ENCODE peak calls at places on chromosomes 3 and 15, in four cellular contexts. E is K562, S is WTC11, R is GM12878. B is an unnamed sample.

GRCh38 chr15:45386420-45386819 is 8.1 kb upstream of the GATM start:
- DNase-seq in E (no peak), S (no peak), R (no peak), B (peak)

GRCh38 chr3:52539010-52539653 is 2.7 kb downstream of the UQCC5 start:
- DNase-seq in E (no peak), S (no peak), R (no peak), B (no peak)

GRCh38 chr15:53126144-53126543 is 336.0 kb upstream of the ONECUT1 start:
- DNase-seq in E (no peak), S (no peak), R (no peak), B (no peak)

GRCh38 chr3:140010391-140010790 is 75.4 kb downstream of the CLSTN2 start:
- DNase-seq in E (no peak), S (no peak), R (no peak), B (no peak)

GRCh38 chr3:30073622-30074021 is 532.8 kb upstream of the TGFBR2 start:
- DNase-seq in E (no peak), S (no peak), R (no peak), B (no peak)

GRCh38 chr3:23035927-23036640 is 167.0 kb upstream of the UBE2E2 start:
- DNase-seq in E (no peak), S (peak), R (no peak), B (peak)

GRCh38 chr3:102536479-102536878 is 101.7 kb downstream of the ZPLD1 start:
- DNase-seq in E (no peak), S (no peak), R (no peak), B (peak)

GRCh38 chr3:159785276-159785675 is 203.4 kb upstream of the IL12A start:
- DNase-seq in E (no peak), S (no peak), R (no peak), B (peak)

GRCh38 chr3:137938876-137939275 is 71.1 kb upstream of the CLDN18 start:
- DNase-seq in E (no peak), S (no peak), R (no peak), B (no peak)

GRCh38 chr3:43765417-43766030 is 74.8 kb downstream of the ABHD5 start:
- DNase-seq in E (no peak), S (no peak), R (no peak), B (no peak)

GRCh38 chr3:160801386-160802118 is 45.5 kb downstream of the PPM1L start:
- DNase-seq in E (no peak), S (no peak), R (no peak), B (no peak)

GRCh38 chr15:73983211-73983727 is 8.8 kb downstream of the STOML1 start:
- DNase-seq in E (no peak), S (no peak), R (no peak), B (no peak)

DNA sequence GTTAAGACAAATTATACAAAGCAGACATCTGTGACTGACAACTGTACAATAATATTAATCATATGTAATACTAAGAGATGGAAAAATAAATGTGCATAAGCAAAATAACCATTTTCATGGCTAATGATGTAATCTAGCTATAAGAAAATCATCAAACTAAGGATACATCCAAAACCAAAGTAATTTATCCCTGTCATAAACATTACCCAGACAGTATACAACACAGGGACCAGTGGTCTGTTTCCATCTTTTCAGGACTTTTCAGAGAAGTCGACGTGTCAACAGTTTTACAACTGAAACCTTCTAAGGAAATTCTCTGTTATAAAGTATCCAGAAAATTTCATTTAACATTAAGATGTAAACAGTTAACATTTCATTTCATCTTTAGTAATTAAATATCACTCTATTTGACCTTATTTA is 11.0 kb downstream of the THBS1 start:
- DNase-seq in E (no peak), S (no peak), R (no peak), B (no peak)
- TF ChIP-seq NR2C2 in E (no peak), S (no peak), R (no peak), B (no peak)

GRCh38 chr3:189144645-189145044 is 27.1 kb upstream of the TPRG1 start:
- DNase-seq in E (no peak), S (no peak), R (no peak), B (no peak)

GRCh38 chr3:189146842-189147241 is 24.9 kb upstream of the TPRG1 start:
- DNase-seq in E (no peak), S (no peak), R (no peak), B (no peak)

GRCh38 chr3:189143321-189143720 is 28.4 kb upstream of the TPRG1 start:
- DNase-seq in E (no peak), S (no peak), R (no peak), B (no peak)

GRCh38 chr3:189139631-189140030 is 32.1 kb upstream of the TPRG1 start:
- DNase-seq in E (no peak), S (no peak), R (no peak), B (no peak)

GRCh38 chr3:189142527-189142926 is 29.2 kb upstream of the TPRG1 start:
- DNase-seq in E (no peak), S (no peak), R (no peak), B (no peak)
- TF ChIP-seq NR2C2 in E (no peak), S (no peak), R (no peak), B (no peak)

GRCh38 chr15:65827065-65827464 is 35.0 kb upstream of the DENND4A start:
- DNase-seq in E (no peak), S (no peak), R (no peak), B (no peak)

GRCh38 chr15:65821070-65821469 is 29.0 kb upstream of the DENND4A start:
- DNase-seq in E (no peak), S (no peak), R (no peak), B (no peak)

GRCh38 chr15:65824941-65825544 is 33.0 kb upstream of the DENND4A start:
- DNase-seq in E (no peak), S (no peak), R (no peak), B (no peak)

GRCh38 chr15:65828566-65828965 is 36.5 kb upstream of the DENND4A start:
- DNase-seq in E (no peak), S (no peak), R (no peak), B (no peak)

GRCh38 chr15:65824031-65824743 is 32.1 kb upstream of the DENND4A start:
- DNase-seq in E (peak), S (peak), R (no peak), B (peak)
- TF ChIP-seq NR2C2 in E (no peak), S (no peak), R (no peak), B (no peak)

GRCh38 chr3:112327371-112327951 is 5.5 kb upstream of the CD200 start:
- DNase-seq in E (peak), S (no peak), R (peak), B (peak)
- TF ChIP-seq NR2C2 in E (no peak), S (no peak), R (no peak), B (no peak)

B was measured in HepG2.